ENCODE peak calls at places on chromosomes 16 and 17, in eight cellular contexts. One of them, this sample, is unnamed.

GRCh38 chr16:86207350-86207749 is 303.0 kb upstream of the FOXF1 start:
- DNase-seq in colonic mucosa: no peak
- DNase-seq in tibial artery: no peak
- DNase-seq in nephron progenitor cell: no peak
- DNase-seq in AG09319: no peak
- DNase-seq in MCF 10A: no peak
- DNase-seq in hepatocyte: no peak
- DNase-seq in body of pancreas: no peak
- DNase-seq in this sample: no peak

GRCh38 chr16:19808061-19808621 is 76.5 kb downstream of the GPRC5B start:
- DNase-seq in tibial artery: no peak
- DNase-seq in AG09319: no peak
- DNase-seq in nephron progenitor cell: no peak
- DNase-seq in hepatocyte: peak
- DNase-seq in MCF 10A: no peak
- DNase-seq in body of pancreas: peak
- DNase-seq in colonic mucosa: no peak
- DNase-seq in this sample: no peak

GRCh38 chr16:24800586-24800985 is 45.2 kb upstream of the SLC5A11 start:
- DNase-seq in colonic mucosa: no peak
- DNase-seq in hepatocyte: no peak
- DNase-seq in MCF 10A: peak
- DNase-seq in tibial artery: no peak
- DNase-seq in AG09319: no peak
- DNase-seq in nephron progenitor cell: no peak
- DNase-seq in body of pancreas: no peak
- DNase-seq in this sample: no peak

GRCh38 chr17:81272616-81273015 is 22.5 kb downstream of the SLC38A10 start:
- DNase-seq in body of pancreas: no peak
- DNase-seq in colonic mucosa: no peak
- DNase-seq in nephron progenitor cell: no peak
- DNase-seq in AG09319: no peak
- DNase-seq in hepatocyte: no peak
- DNase-seq in MCF 10A: no peak
- DNase-seq in tibial artery: no peak
- DNase-seq in this sample: no peak

GRCh38 chr16:27453476-27453825 is 51.5 kb downstream of the IL21R start:
- DNase-seq in tibial artery: no peak
- DNase-seq in hepatocyte: no peak
- DNase-seq in body of pancreas: no peak
- DNase-seq in nephron progenitor cell: no peak
- DNase-seq in MCF 10A: no peak
- DNase-seq in colonic mucosa: no peak
- DNase-seq in AG09319: no peak
- DNase-seq in this sample: no peak

GRCh38 chr16:12141073-12141472 is 164.5 kb downstream of the SNX29 start:
- DNase-seq in hepatocyte: no peak
- DNase-seq in AG09319: no peak
- DNase-seq in nephron progenitor cell: no peak
- DNase-seq in body of pancreas: no peak
- DNase-seq in MCF 10A: no peak
- DNase-seq in colonic mucosa: no peak
- DNase-seq in tibial artery: no peak
- DNase-seq in this sample: no peak

GRCh38 chr16:66862023-66862520 is 17.9 kb downstream of the CA7 start:
- DNase-seq in body of pancreas: no peak
- DNase-seq in colonic mucosa: no peak
- DNase-seq in nephron progenitor cell: no peak
- DNase-seq in MCF 10A: no peak
- DNase-seq in hepatocyte: no peak
- DNase-seq in tibial artery: no peak
- DNase-seq in AG09319: no peak
- DNase-seq in this sample: no peak

GRCh38 chr17:48998557-48999440 is 1.6 kb downstream of the IGF2BP1 start:
- DNase-seq in tibial artery: no peak
- DNase-seq in colonic mucosa: no peak
- DNase-seq in nephron progenitor cell: no peak
- DNase-seq in MCF 10A: no peak
- DNase-seq in AG09319: no peak
- DNase-seq in hepatocyte: peak
- DNase-seq in body of pancreas: no peak
- DNase-seq in this sample: no peak

GRCh38 chr16:4370570-4371480 is 823 bp upstream of the VASN start:
- DNase-seq in body of pancreas: peak
- DNase-seq in MCF 10A: no peak
- DNase-seq in AG09319: peak
- DNase-seq in hepatocyte: peak
- DNase-seq in nephron progenitor cell: no peak
- DNase-seq in colonic mucosa: peak
- DNase-seq in tibial artery: peak
- DNase-seq in this sample: no peak

GRCh38 chr16:12530291-12530690 is 273.4 kb downstream of the CPPED1 start:
- DNase-seq in body of pancreas: no peak
- DNase-seq in AG09319: no peak
- DNase-seq in hepatocyte: no peak
- DNase-seq in colonic mucosa: no peak
- DNase-seq in nephron progenitor cell: no peak
- DNase-seq in tibial artery: no peak
- DNase-seq in MCF 10A: no peak
- DNase-seq in this sample: no peak

GRCh38 chr17:17840751-17841591 is 4.2 kb upstream of the SREBF1 start:
- DNase-seq in tibial artery: peak
- DNase-seq in nephron progenitor cell: peak
- DNase-seq in colonic mucosa: no peak
- DNase-seq in body of pancreas: no peak
- DNase-seq in AG09319: no peak
- DNase-seq in hepatocyte: no peak
- DNase-seq in MCF 10A: peak
- DNase-seq in this sample: peak

GRCh38 chr17:40883031-40883430 is 2.0 kb downstream of the KRT20 start:
- DNase-seq in MCF 10A: no peak
- DNase-seq in colonic mucosa: no peak
- DNase-seq in hepatocyte: no peak
- DNase-seq in tibial artery: no peak
- DNase-seq in AG09319: no peak
- DNase-seq in body of pancreas: no peak
- DNase-seq in nephron progenitor cell: no peak
- DNase-seq in this sample: no peak

GRCh38 chr17:40886090-40886489 is 1.0 kb upstream of the KRT20 start:
- DNase-seq in hepatocyte: peak
- DNase-seq in colonic mucosa: no peak
- DNase-seq in nephron progenitor cell: no peak
- DNase-seq in AG09319: no peak
- DNase-seq in MCF 10A: no peak
- DNase-seq in body of pancreas: no peak
- DNase-seq in tibial artery: no peak
- DNase-seq in this sample: no peak

GRCh38 chr17:40888321-40888720 is 3.3 kb upstream of the KRT20 start:
- DNase-seq in tibial artery: no peak
- DNase-seq in hepatocyte: no peak
- DNase-seq in AG09319: no peak
- DNase-seq in body of pancreas: no peak
- DNase-seq in colonic mucosa: no peak
- DNase-seq in MCF 10A: no peak
- DNase-seq in nephron progenitor cell: no peak
- DNase-seq in this sample: no peak

GRCh38 chr17:40883960-40884359 is 1.1 kb downstream of the KRT20 start:
- DNase-seq in body of pancreas: no peak
- DNase-seq in nephron progenitor cell: no peak
- DNase-seq in AG09319: no peak
- DNase-seq in colonic mucosa: no peak
- DNase-seq in tibial artery: no peak
- DNase-seq in hepatocyte: no peak
- DNase-seq in MCF 10A: no peak
- DNase-seq in this sample: no peak

DNA sequence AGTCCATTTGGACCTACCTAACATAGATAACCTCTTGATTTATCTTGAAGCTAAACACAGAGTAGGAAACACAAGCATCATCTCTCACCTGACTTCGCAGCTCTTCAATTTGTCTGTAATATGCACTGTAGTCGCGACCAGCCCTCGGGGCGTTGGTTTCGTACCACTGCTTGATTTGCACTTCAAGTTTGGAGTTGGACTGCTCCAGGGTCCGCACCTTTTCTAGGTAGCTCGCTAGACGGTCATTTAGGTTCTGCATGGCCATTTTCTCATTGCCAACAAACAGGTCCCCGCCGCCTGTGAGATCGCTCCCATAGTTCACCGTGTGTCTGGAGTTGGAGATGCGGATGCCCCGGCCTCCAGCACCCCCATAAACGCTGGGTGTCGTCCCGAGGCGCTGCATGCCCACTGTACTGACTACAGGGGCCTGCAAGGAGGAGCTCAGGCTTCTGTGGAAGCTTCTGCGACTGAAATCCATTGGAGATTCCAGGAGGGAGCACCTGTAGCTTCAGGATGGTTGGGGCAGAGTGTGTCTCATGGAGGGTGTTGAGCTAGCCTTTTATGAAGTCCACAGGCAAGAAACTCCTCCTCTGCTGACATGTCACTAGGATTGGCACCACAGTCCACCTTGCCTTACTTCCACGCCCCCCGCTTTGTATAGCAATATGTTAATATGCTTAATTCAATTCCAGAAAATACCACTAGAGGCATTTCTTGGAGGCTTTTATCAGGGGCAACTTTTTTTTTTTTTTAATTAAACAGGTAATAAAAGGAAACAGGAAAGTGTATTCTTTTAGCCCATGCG is at the start of gene KRT20:
- DNase-seq in tibial artery: no peak
- DNase-seq in MCF 10A: no peak
- DNase-seq in nephron progenitor cell: no peak
- DNase-seq in hepatocyte: no peak
- DNase-seq in AG09319: no peak
- DNase-seq in body of pancreas: no peak
- DNase-seq in colonic mucosa: peak
- DNase-seq in this sample: no peak
- TF ChIP-seq CTCF in tibial artery: no peak
- TF ChIP-seq CTCF in MCF 10A: no peak
- TF ChIP-seq CTCF in nephron progenitor cell: no peak
- TF ChIP-seq CTCF in hepatocyte: no peak
- TF ChIP-seq CTCF in AG09319: no peak
- TF ChIP-seq CTCF in body of pancreas: no peak
- TF ChIP-seq CTCF in colonic mucosa: peak
- TF ChIP-seq CTCF in this sample: peak

GRCh38 chr16:71557954-71558582 is 18.8 kb downstream of the TAT start:
- DNase-seq in MCF 10A: no peak
- DNase-seq in body of pancreas: no peak
- DNase-seq in hepatocyte: no peak
- DNase-seq in colonic mucosa: no peak
- DNase-seq in AG09319: no peak
- DNase-seq in nephron progenitor cell: no peak
- DNase-seq in tibial artery: no peak
- DNase-seq in this sample: no peak

GRCh38 chr16:71547168-71547567 is 20.9 kb downstream of the CHST4 start:
- DNase-seq in nephron progenitor cell: no peak
- DNase-seq in tibial artery: no peak
- DNase-seq in AG09319: no peak
- DNase-seq in MCF 10A: no peak
- DNase-seq in hepatocyte: no peak
- DNase-seq in colonic mucosa: no peak
- DNase-seq in body of pancreas: no peak
- DNase-seq in this sample: no peak

GRCh38 chr16:71557299-71557698 is 19.6 kb downstream of the TAT start:
- DNase-seq in AG09319: no peak
- DNase-seq in nephron progenitor cell: no peak
- DNase-seq in hepatocyte: no peak
- DNase-seq in tibial artery: no peak
- DNase-seq in colonic mucosa: no peak
- DNase-seq in body of pancreas: no peak
- DNase-seq in MCF 10A: no peak
- DNase-seq in this sample: no peak

GRCh38 chr16:71555230-71555891 is 21.5 kb downstream of the TAT start:
- DNase-seq in body of pancreas: no peak
- DNase-seq in AG09319: no peak
- DNase-seq in colonic mucosa: no peak
- DNase-seq in nephron progenitor cell: no peak
- DNase-seq in tibial artery: no peak
- DNase-seq in MCF 10A: peak
- DNase-seq in hepatocyte: no peak
- DNase-seq in this sample: no peak

GRCh38 chr16:71552698-71553503 is 24.0 kb downstream of the TAT start:
- DNase-seq in AG09319: no peak
- DNase-seq in body of pancreas: no peak
- DNase-seq in hepatocyte: no peak
- DNase-seq in colonic mucosa: no peak
- DNase-seq in MCF 10A: peak
- DNase-seq in tibial artery: no peak
- DNase-seq in nephron progenitor cell: no peak
- DNase-seq in this sample: no peak
- TF ChIP-seq CTCF in AG09319: no peak
- TF ChIP-seq CTCF in body of pancreas: no peak
- TF ChIP-seq CTCF in hepatocyte: no peak
- TF ChIP-seq CTCF in colonic mucosa: no peak
- TF ChIP-seq CTCF in MCF 10A: no peak
- TF ChIP-seq CTCF in tibial artery: no peak
- TF ChIP-seq CTCF in nephron progenitor cell: no peak
- TF ChIP-seq CTCF in this sample: no peak

GRCh38 chr17:956905-957304 is 22.7 kb downstream of the NXN start:
- DNase-seq in body of pancreas: no peak
- DNase-seq in nephron progenitor cell: no peak
- DNase-seq in hepatocyte: peak
- DNase-seq in MCF 10A: peak
- DNase-seq in colonic mucosa: no peak
- DNase-seq in tibial artery: no peak
- DNase-seq in AG09319: no peak
- DNase-seq in this sample: no peak
- TF ChIP-seq CTCF in body of pancreas: no peak
- TF ChIP-seq CTCF in nephron progenitor cell: no peak
- TF ChIP-seq CTCF in hepatocyte: no peak
- TF ChIP-seq CTCF in MCF 10A: no peak
- TF ChIP-seq CTCF in colonic mucosa: no peak
- TF ChIP-seq CTCF in tibial artery: no peak
- TF ChIP-seq CTCF in AG09319: no peak
- TF ChIP-seq CTCF in this sample: no peak

DNA sequence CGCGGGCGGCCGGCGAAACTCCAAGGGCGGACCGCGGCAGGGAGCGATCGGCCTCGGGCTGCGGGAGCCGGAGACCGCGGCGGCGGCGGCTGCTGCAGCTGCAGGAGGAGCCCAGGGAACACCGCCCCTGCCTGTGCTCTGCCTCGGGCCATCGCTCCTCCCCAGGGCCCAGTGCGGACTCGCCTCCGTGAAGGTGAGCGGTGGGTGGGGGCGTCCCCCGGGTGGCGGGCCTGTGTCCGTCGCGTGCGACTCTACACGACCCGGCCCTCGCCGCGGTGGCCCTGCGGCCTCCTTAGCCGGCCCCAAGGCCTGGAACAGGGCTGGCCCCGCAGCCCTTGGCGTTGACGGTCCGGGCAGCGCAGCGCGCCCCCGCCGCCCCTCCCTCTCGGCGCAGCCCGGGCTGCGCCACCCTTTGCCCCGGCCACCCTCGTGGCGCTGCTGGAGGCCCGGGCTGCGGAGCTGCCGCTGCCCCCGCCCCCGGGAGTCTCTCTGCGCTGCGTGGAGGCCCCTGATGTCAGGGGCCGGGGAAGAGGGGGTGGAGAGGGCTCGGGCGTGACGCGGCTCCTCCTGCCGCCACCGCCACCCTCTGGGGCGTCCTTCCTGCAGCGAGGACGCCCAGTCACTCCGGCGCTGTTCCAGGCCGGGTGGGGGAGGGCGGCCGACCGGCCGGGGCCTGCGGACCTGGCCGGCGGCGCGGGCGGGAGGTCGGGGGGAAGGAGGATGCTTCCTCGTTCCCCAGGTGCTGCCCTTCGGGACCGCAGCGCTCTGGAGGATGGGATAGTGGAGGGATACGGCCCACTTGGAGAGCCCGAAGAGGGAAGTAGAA is 485 bp downstream of the DYNLL2 start:
- DNase-seq in colonic mucosa: peak
- DNase-seq in AG09319: no peak
- DNase-seq in body of pancreas: peak
- DNase-seq in hepatocyte: peak
- DNase-seq in tibial artery: peak
- DNase-seq in MCF 10A: peak
- DNase-seq in nephron progenitor cell: peak
- DNase-seq in this sample: peak
- TF ChIP-seq CTCF in colonic mucosa: no peak
- TF ChIP-seq CTCF in AG09319: no peak
- TF ChIP-seq CTCF in body of pancreas: no peak
- TF ChIP-seq CTCF in hepatocyte: no peak
- TF ChIP-seq CTCF in tibial artery: no peak
- TF ChIP-seq CTCF in MCF 10A: no peak
- TF ChIP-seq CTCF in nephron progenitor cell: no peak
- TF ChIP-seq CTCF in this sample: no peak

This sample was measured in glutamatergic neuron.